ENCODE peak calls at places on chromosome X, in seven cellular contexts. F, S, J, X, M, N and L are unnamed samples.

GRCh38 chrX:150156615-150157014 is 206.5 kb upstream of the MAMLD1 start:
- DNase-seq in J (no peak), N (no peak), S (no peak), M (no peak), F (no peak), X (no peak), L (no peak)

GRCh38 chrX:80335062-80335830 is 85.0 kb upstream of the TENT5D start:
- DNase-seq in S (no peak), X (no peak), J (no peak), M (no peak), N (no peak), F (no peak), L (no peak)

GRCh38 chrX:154325541-154325940 is 29.9 kb downstream of the TKTL1 start:
- DNase-seq in F (peak), S (no peak), N (no peak), J (no peak), M (no peak), X (no peak), L (no peak)

GRCh38 chrX:135977611-135978010 is 3.8 kb upstream of the MMGT1 start:
- DNase-seq in J (no peak), M (no peak), N (no peak), X (no peak), S (no peak), F (no peak), L (peak)

GRCh38 chrX:53685711-53686110 is 808 bp downstream of the HUWE1 start:
- DNase-seq in X (no peak), S (no peak), F (no peak), M (no peak), J (no peak), N (no peak), L (peak)

GRCh38 chrX:133645251-133645650 is 230.0 kb upstream of the GPC4 start:
- DNase-seq in J (no peak), S (no peak), N (no peak), M (no peak), X (no peak), F (no peak), L (no peak)

GRCh38 chrX:109384569-109385174 is 97.2 kb downstream of the GUCY2F start:
- DNase-seq in F (peak), J (no peak), N (no peak), M (no peak), X (peak), S (no peak), L (peak)

GRCh38 chrX:72351606-72352338 is 46.1 kb upstream of the CITED1 start:
- DNase-seq in J (no peak), S (no peak), X (no peak), N (no peak), F (no peak), M (no peak), L (no peak)

GRCh38 chrX:104565791-104566687 is at the start of gene IL1RAPL2:
- DNase-seq in N (peak), J (no peak), X (peak), S (no peak), M (peak), F (no peak), L (peak)

GRCh38 chrX:128601706-128602105 is 549.5 kb upstream of the ACTRT1 start:
- DNase-seq in N (no peak), F (no peak), X (no peak), J (no peak), M (no peak), S (no peak), L (no peak)

GRCh38 chrX:3990569-3990968 is 277.1 kb upstream of the PRKX start:
- DNase-seq in M (no peak), X (no peak), N (no peak), J (no peak), S (no peak), F (no peak), L (no peak)